ENCODE peak calls at places on chromosomes 16 and 17, in eight cellular contexts. C is breast epithelium; Y is CD4-positive, alpha-beta T cell; E is iPS DF 19.7; R is IMR-90; J is PC-9; K is GM12865; P is fibroblast of lung. B is an unnamed sample.
A peak's percentile ranks its signal among the peaks of the same experiment; 100 is the strongest.

GRCh38 chr16:66188786-66189725 is 177.4 kb upstream of the CDH5 start:
- DNase-seq in Y (no peak), K (no peak), P (peak; percentile 92), J (no peak), E (no peak), R (peak; percentile 74), C (no peak), B (peak; percentile 79)

GRCh38 chr17:16937431-16937830 is 34.5 kb downstream of the TNFRSF13B start:
- DNase-seq in J (no peak), E (no peak), K (no peak), P (no peak), R (no peak), Y (no peak), C (no peak), B (no peak)

GRCh38 chr17:40559016-40559853 is 6.0 kb downstream of the CCR7 start:
- DNase-seq in C (peak; percentile 84), Y (no peak), K (peak; percentile 5), R (no peak), J (no peak), P (no peak), E (no peak), B (no peak)

GRCh38 chr17:5263441-5263840 is 18.6 kb upstream of the RABEP1 start:
- DNase-seq in E (no peak), J (no peak), R (no peak), Y (no peak), K (no peak), C (no peak), P (no peak), B (no peak)

GRCh38 chr17:83125515-83126274 is 46.3 kb downstream of the METRNL start:
- DNase-seq in Y (no peak), E (no peak), C (no peak), K (no peak), R (no peak), J (peak; percentile 42), P (no peak), B (no peak)

GRCh38 chr17:67829331-67829730 is 4.0 kb downstream of the BPTF start:
- DNase-seq in K (peak; percentile 82), P (no peak), J (no peak), R (no peak), C (no peak), Y (no peak), E (no peak), B (no peak)

GRCh38 chr16:73951541-73951940 is 345.1 kb upstream of the PSMD7 start:
- DNase-seq in C (no peak), P (peak; percentile 80), E (no peak), R (peak; percentile 17), K (no peak), J (no peak), Y (no peak), B (no peak)

GRCh38 chr16:70778901-70779309 is 22.1 kb downstream of the VAC14 start:
- DNase-seq in P (peak; percentile 95), Y (no peak), C (peak; percentile 72), R (peak; percentile 92), J (peak; percentile 35), K (no peak), E (peak; percentile 82), B (peak; percentile 89)

GRCh38 chr17:79797492-79798295 is 817 bp upstream of the CBX8 start:
- DNase-seq in E (no peak), Y (no peak), R (no peak), J (no peak), K (peak; percentile 41), C (no peak), P (no peak), B (no peak)

GRCh38 chr16:80263848-80264694 is 276.7 kb upstream of the DYNLRB2 start:
- DNase-seq in E (no peak), P (no peak), K (no peak), J (no peak), C (no peak), R (no peak), Y (no peak), B (no peak)

GRCh38 chr17:16352303-16352837 is 899 bp downstream of the CENPV start:
- DNase-seq in C (no peak), E (no peak), J (peak; percentile 8), P (peak; percentile 36), Y (peak; percentile 10), R (peak; percentile 30), K (peak; percentile 59), B (peak; percentile 46)

GRCh38 chr17:67322039-67322787 is 44.2 kb downstream of the PSMD12 start:
- DNase-seq in E (peak; percentile 72), C (no peak), Y (no peak), K (no peak), J (no peak), P (no peak), R (no peak), B (no peak)

GRCh38 chr16:9134739-9135138 is 43.3 kb downstream of the HAPSTR1 start:
- DNase-seq in R (peak; percentile 55), K (peak; percentile 90), Y (peak; percentile 52), E (peak; percentile 45), C (no peak), P (peak; percentile 53), J (peak; percentile 78), B (peak; percentile 40)

GRCh38 chr17:15395091-15395490 is 53.7 kb upstream of the TEKT3 start:
- DNase-seq in C (no peak), Y (no peak), R (no peak), K (no peak), P (no peak), E (no peak), J (no peak), B (no peak)

GRCh38 chr17:19302791-19303233 is 59.7 kb downstream of the B9D1 start:
- DNase-seq in R (no peak), J (no peak), K (peak; percentile 14), Y (no peak), P (no peak), E (no peak), C (no peak), B (no peak)

GRCh38 chr17:73311428-73311780 is 397 bp downstream of the CDC42EP4 start:
- DNase-seq in C (peak; percentile 55), K (no peak), R (no peak), Y (no peak), J (no peak), P (no peak), E (no peak), B (no peak)

GRCh38 chr17:63136381-63137012 is 170.5 kb downstream of the TANC2 start:
- DNase-seq in P (no peak), E (no peak), K (no peak), R (no peak), J (no peak), Y (no peak), C (no peak), B (no peak)

GRCh38 chr16:3695610-3696369 is 21.5 kb downstream of the TRAP1 start:
- DNase-seq in C (no peak), P (no peak), E (no peak), J (no peak), Y (no peak), R (no peak), K (peak; percentile 19), B (no peak)

GRCh38 chr17:74259667-74260524 is 14.1 kb upstream of the DNAI2 start:
- DNase-seq in K (no peak), C (no peak), E (no peak), J (no peak), Y (no peak), R (no peak), P (no peak), B (no peak)

B was measured in astrocyte of the spinal cord.